ENCODE peak calls at places on chromosomes 7 and 10, in six cellular contexts. B is CD4-positive, alpha-beta T cell; A is body of pancreas; E is WERI-Rb-1; X is cardiac muscle cell; V is fibroblast of lung. J is an unnamed sample. For H3K9me3 and H3K27me3, the result is how much of the 10 kb centered on the place peaks cover.

GRCh38 chr10:36358736-36359135 is 716.6 kb upstream of the FZD8 start:
- DNase-seq in B (no peak), A (no peak), E (no peak), X (no peak), V (no peak), J (no peak)

GRCh38 chr7:50610521-50611277 is 45.5 kb upstream of the DDC start:
- DNase-seq in B (no peak), A (no peak), E (no peak), X (peak), V (peak), J (no peak)

GRCh38 chr10:26067680-26068079 is 133.7 kb downstream of the MYO3A start:
- DNase-seq in B (no peak), A (no peak), E (no peak), X (no peak), V (no peak), J (no peak)

GRCh38 chr10:44973323-44974081 is 5.1 kb downstream of the DEPP1 start:
- DNase-seq in B (no peak), A (peak), E (peak), X (no peak), V (no peak), J (no peak)

GRCh38 chr10:89352039-89352597 is 24.3 kb downstream of the IFIT3 start:
- DNase-seq in B (no peak), A (peak), E (no peak), X (peak), V (peak), J (no peak)

GRCh38 chr10:108911814-108912541 is 1011.3 kb downstream of the XPNPEP1 start:
- DNase-seq in B (no peak), A (peak), E (peak), X (peak), V (peak), J (peak)

GRCh38 chr7:1610678-1611302 is 41.0 kb upstream of the PSMG3 start:
- DNase-seq in B (no peak), A (no peak), E (peak), X (no peak), V (peak), J (no peak)

GRCh38 chr7:68629-69028 is 123.7 kb upstream of the FAM20C start:
- DNase-seq in B (peak), A (peak), E (no peak), X (peak), V (peak), J (no peak)

GRCh38 chr7:70669859-70670258 is 462.1 kb upstream of the GALNT17 start:
- DNase-seq in B (no peak), A (no peak), E (no peak), X (no peak), V (no peak), J (no peak)

GRCh38 chr7:104341545-104341944 is 13.1 kb downstream of the LHFPL3 start:
- DNase-seq in B (no peak), A (peak), E (peak), X (no peak), V (no peak), J (peak)

GRCh38 chr7:24917510-24918239 is 62.3 kb downstream of the OSBPL3 start:
- DNase-seq in B (no peak), A (no peak), E (no peak), X (peak), V (peak), J (no peak)

GRCh38 chr10:21599582-21599981 is 65.5 kb downstream of the MLLT10 start:
- DNase-seq in B (no peak), A (no peak), E (no peak), X (no peak), V (peak), J (no peak)

GRCh38 chr7:34747842-34748241 is 89.8 kb downstream of the NPSR1 start:
- DNase-seq in B (no peak), A (peak), E (no peak), X (no peak), V (no peak), J (no peak)

GRCh38 chr7:5997210-5997808 is 11.5 kb downstream of the PMS2 start:
- DNase-seq in B (peak), A (peak), E (peak), X (peak), V (peak), J (peak)

GRCh38 chr10:123552760-123553554 is 113.2 kb upstream of the GPR26 start:
- DNase-seq in B (no peak), A (no peak), E (no peak), X (no peak), V (no peak), J (no peak)

GRCh38 chr10:19817251-19818046 is 1.2 kb downstream of the PLXDC2 start:
- DNase-seq in B (no peak), A (peak), E (peak), X (peak), V (peak), J (peak)

GRCh38 chr7:150448789-150449147 is 1.7 kb upstream of the GIMAP8 start:
- DNase-seq in B (peak), A (peak), E (peak), X (peak), V (peak), J (peak)

GRCh38 chr10:89531359-89531758 is 4.0 kb downstream of the SLC16A12 start:
- DNase-seq in B (no peak), A (no peak), E (no peak), X (no peak), V (no peak), J (no peak)

GRCh38 chr7:359226-359775 is 69.3 kb downstream of the FOXL3 start:
- DNase-seq in B (no peak), A (peak), E (no peak), X (no peak), V (no peak), J (no peak)

GRCh38 chr10:17665742-17666141 is 21.8 kb downstream of the STAM start:
- DNase-seq in B (no peak), A (no peak), E (no peak), X (peak), V (peak), J (no peak)

GRCh38 chr7:148883233-148884048 is 650 bp downstream of the EZH2 start:
- DNase-seq in B (peak), A (peak), E (peak), X (peak), V (no peak), J (peak)

GRCh38 chr10:81953420-81953819 is 78.4 kb downstream of the NRG3 start:
- DNase-seq in B (no peak), A (no peak), E (no peak), X (peak), V (peak), J (no peak)
- H3K9me3 ChIP-seq in B (under half), A (under half), E (under half), X (under half), V (under half), J (under half)

DNA sequence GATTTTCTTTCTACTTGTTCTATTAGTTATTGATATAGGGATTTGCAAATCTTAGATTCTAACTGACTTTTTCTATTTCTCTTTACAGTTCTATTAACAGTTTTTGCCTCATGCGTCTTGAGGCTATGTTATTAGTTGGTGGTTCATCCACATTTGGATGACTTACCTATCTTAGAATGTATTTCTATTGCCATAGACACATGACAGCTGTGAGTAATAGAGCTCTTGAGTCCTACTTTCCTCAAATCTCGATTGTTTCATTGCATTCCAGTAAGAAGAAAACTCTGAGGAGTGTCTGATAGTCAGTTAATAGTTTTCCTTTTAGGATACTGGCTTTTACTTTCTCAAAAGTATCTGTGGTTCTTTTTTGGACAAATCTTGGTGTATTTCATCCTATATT is 241.4 kb upstream of the ZNF32 start:
- DNase-seq in B (no peak), A (no peak), E (no peak), X (peak), V (peak), J (no peak)
- H3K27me3 ChIP-seq in B (under half), A (under half), E (under half), X (under half), V (under half), J (under half)

DNA sequence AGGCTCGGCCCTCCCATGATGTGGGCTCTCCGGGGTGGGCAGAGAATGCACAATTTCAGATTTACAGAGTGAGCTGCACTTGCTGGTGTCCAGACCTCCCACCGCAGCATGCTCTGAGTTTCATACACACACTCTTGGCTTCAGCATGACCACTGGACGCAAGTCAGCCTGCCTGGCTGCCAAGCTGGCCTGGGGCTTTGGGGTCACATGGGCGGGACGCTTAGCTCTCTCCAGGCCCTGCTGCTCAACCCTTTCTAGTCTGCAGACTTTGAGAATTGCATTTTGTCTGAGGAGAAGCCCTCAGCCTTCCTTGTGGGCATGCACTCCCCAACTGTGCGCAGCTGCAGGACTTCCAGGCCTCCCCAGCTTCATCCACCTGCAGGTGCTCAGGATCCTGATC is 5.7 kb downstream of the CYP2E1 start:
- DNase-seq in B (no peak), A (no peak), E (no peak), X (no peak), V (no peak), J (no peak)
- H3K9me3 ChIP-seq in B (under half), A (under half), E (under half), X (under half), V (under half), J (under half)

DNA sequence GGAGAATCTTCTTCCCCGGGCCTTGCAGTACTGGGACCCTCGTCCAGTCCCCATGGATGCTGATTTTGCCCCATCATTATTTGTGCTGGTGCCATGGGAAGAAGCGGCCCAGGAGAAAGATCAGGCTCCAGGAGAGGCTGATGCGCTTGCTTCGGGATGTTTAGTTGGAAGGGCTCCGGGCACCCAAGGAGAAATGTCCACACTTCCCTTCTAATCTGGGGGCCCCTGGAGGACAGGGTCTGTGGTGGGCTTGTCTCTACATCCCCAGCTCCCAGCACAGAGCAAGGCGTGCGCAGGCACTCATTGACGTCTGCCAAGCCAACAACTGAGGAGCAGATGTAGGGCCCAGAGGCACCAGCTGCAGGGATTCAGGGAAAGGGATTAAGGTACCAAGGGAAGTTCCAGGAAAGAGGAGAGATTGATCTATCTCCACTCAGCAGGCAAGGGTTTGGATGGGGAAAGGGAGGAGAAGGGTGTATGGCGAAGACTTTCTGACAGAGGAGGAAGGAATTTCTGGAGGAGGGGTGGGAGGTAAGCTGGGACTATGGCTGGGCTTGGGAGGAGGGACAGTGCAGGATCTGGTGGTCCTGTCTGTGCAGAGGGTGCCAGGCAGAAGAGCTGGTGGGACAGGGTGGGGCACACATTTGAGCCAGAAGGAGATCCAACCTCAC is 38.7 kb upstream of the LEP start:
- DNase-seq in B (no peak), A (no peak), E (no peak), X (no peak), V (no peak), J (no peak)
- H3K27me3 ChIP-seq in B (under half), A (under half), E (under half), X (half or more), V (half or more), J (under half)

GRCh38 chr10:5035356-5035755 is 31.7 kb upstream of the AKR1C2 start:
- DNase-seq in B (no peak), A (no peak), E (no peak), X (no peak), V (no peak), J (no peak)
- H3K9me3 ChIP-seq in B (under half), A (under half), E (under half), X (under half), V (under half), J (under half)

DNA sequence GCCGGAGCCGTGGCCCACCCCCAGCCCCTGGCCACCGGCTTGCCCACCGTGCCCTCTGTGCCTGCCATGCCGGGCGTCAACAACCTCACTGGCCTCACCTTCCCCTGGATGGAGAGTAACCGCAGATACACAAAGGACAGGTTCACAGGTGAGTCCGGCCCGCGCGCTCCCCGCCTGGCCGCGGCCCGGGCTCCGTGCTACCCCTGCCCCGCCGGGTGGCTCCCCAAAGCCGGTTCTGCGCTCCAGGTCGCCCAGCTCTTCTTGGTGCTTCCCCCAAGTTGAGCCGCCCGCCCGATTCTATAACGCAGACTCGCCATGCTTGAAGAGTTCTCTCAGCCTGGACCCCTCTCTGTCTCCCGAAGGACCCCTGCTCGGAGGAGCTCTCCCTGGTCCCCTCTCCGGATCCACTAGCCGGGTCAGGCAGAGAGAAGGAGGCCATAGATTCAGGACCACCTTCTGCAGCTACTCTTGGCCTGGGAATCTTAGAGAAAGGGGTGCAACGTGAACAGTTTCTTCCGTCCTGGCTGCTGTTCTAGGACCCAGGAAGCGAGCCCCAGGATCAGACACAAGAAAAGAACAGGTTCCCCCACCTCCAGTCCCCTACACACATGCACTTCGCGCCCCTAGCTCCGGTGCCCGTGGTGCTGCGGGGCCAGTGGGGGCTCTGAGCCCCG is 999 bp downstream of the TLX1 start:
- DNase-seq in B (no peak), A (no peak), E (no peak), X (no peak), V (no peak), J (no peak)
- H3K27me3 ChIP-seq in B (half or more), A (half or more), E (under half), X (half or more), V (half or more), J (under half)

GRCh38 chr10:128483216-128483615 is 357.0 kb upstream of the MKI67 start:
- DNase-seq in B (no peak), A (no peak), E (no peak), X (no peak), V (no peak), J (no peak)

GRCh38 chr10:128485701-128486235 is 359.5 kb upstream of the MKI67 start:
- DNase-seq in B (no peak), A (no peak), E (no peak), X (no peak), V (no peak), J (no peak)

GRCh38 chr10:128480601-128481000 is 354.4 kb upstream of the MKI67 start:
- DNase-seq in B (no peak), A (no peak), E (no peak), X (no peak), V (no peak), J (no peak)

GRCh38 chr10:128481152-128481551 is 354.9 kb upstream of the MKI67 start:
- DNase-seq in B (no peak), A (no peak), E (no peak), X (no peak), V (no peak), J (no peak)

GRCh38 chr10:128484041-128484440 is 357.8 kb upstream of the MKI67 start:
- DNase-seq in B (no peak), A (no peak), E (no peak), X (no peak), V (no peak), J (no peak)
- H3K9me3 ChIP-seq in B (under half), A (under half), E (under half), X (under half), V (under half), J (under half)

GRCh38 chr7:151700621-151701185 is 176.2 kb downstream of the PRKAG2 start:
- DNase-seq in B (no peak), A (no peak), E (no peak), X (peak), V (peak), J (no peak)

GRCh38 chr7:151697515-151697895 is 177.8 kb upstream of the RHEB start:
- DNase-seq in B (no peak), A (no peak), E (no peak), X (no peak), V (no peak), J (no peak)

GRCh38 chr7:151699147-151699546 is 177.8 kb downstream of the PRKAG2 start:
- DNase-seq in B (no peak), A (no peak), E (no peak), X (peak), V (peak), J (no peak)

GRCh38 chr7:151697942-151698341 is 178.2 kb upstream of the RHEB start:
- DNase-seq in B (no peak), A (no peak), E (no peak), X (no peak), V (no peak), J (no peak)

DNA sequence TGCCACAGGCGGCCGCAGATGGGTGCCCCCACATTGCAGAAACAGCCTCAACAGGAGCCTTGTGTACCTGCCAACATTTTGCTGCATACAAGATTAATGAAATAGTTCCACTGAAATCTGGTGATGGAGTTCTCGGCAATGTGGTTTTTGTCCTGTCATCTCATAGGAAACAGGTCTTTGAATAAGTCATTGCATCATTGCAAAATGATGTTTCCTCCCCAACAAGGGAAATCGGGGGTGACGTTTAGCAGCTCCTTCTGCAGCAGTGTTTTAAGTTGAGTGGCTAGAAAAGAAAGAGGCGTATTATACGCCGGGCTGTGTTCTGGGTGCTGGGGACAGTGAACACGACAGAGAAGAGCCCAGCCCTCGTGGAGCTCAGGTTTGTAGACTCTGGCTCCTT is 177.0 kb downstream of the PRKAG2 start:
- DNase-seq in B (no peak), A (no peak), E (no peak), X (peak), V (peak), J (no peak)
- H3K27me3 ChIP-seq in B (under half), A (under half), E (under half), X (under half), V (under half), J (under half)

GRCh38 chr7:157799076-157799685 is 462.4 kb downstream of the DNAJB6 start:
- DNase-seq in B (no peak), A (no peak), E (no peak), X (no peak), V (no peak), J (no peak)
- H3K9me3 ChIP-seq in B (under half), A (under half), E (under half), X (under half), V (under half), J (under half)

GRCh38 chr10:1559311-1559710 is 178.0 kb downstream of the ADARB2 start:
- DNase-seq in B (no peak), A (no peak), E (no peak), X (no peak), V (no peak), J (no peak)
- H3K27me3 ChIP-seq in B (under half), A (under half), E (under half), X (under half), V (under half), J (under half)